ENCODE peak calls at places on chromosome 1, in six cellular contexts. One of them, this sample, is unnamed.

GRCh38 chr1:76951185-76951584 is 83.9 kb downstream of the ST6GALNAC5 start:
- DNase-seq in sigmoid colon: no peak
- DNase-seq in A549: no peak
- DNase-seq in H1: no peak
- DNase-seq in esophagus muscularis mucosa: no peak
- DNase-seq in transverse colon: no peak
- DNase-seq in this sample: no peak

GRCh38 chr1:109849670-109850069 is 61.0 kb upstream of the CSF1 start:
- DNase-seq in sigmoid colon: no peak
- DNase-seq in A549: no peak
- DNase-seq in H1: no peak
- DNase-seq in esophagus muscularis mucosa: no peak
- DNase-seq in transverse colon: no peak
- DNase-seq in this sample: no peak

GRCh38 chr1:233737341-233737740 is 123.4 kb downstream of the KCNK1 start:
- DNase-seq in sigmoid colon: no peak
- DNase-seq in A549: no peak
- DNase-seq in H1: no peak
- DNase-seq in esophagus muscularis mucosa: no peak
- DNase-seq in transverse colon: no peak
- DNase-seq in this sample: no peak

GRCh38 chr1:9723068-9723805 is 71.7 kb downstream of the PIK3CD start:
- DNase-seq in sigmoid colon: no peak
- DNase-seq in A549: no peak
- DNase-seq in H1: no peak
- DNase-seq in esophagus muscularis mucosa: no peak
- DNase-seq in transverse colon: no peak
- DNase-seq in this sample: no peak

GRCh38 chr1:79550402-79550801 is 543.9 kb upstream of the ADGRL4 start:
- DNase-seq in sigmoid colon: no peak
- DNase-seq in A549: no peak
- DNase-seq in H1: no peak
- DNase-seq in esophagus muscularis mucosa: no peak
- DNase-seq in transverse colon: no peak
- DNase-seq in this sample: no peak

GRCh38 chr1:231927431-231927830 is 300.8 kb downstream of the DISC1 start:
- DNase-seq in sigmoid colon: no peak
- DNase-seq in A549: no peak
- DNase-seq in H1: no peak
- DNase-seq in esophagus muscularis mucosa: no peak
- DNase-seq in transverse colon: no peak
- DNase-seq in this sample: no peak

GRCh38 chr1:151832318-151832984 is 849 bp upstream of the RORC start:
- DNase-seq in sigmoid colon: peak
- DNase-seq in A549: peak
- DNase-seq in H1: no peak
- DNase-seq in esophagus muscularis mucosa: no peak
- DNase-seq in transverse colon: peak
- DNase-seq in this sample: peak

GRCh38 chr1:222095606-222096475 is 354.0 kb upstream of the DUSP10 start:
- DNase-seq in sigmoid colon: no peak
- DNase-seq in A549: peak
- DNase-seq in H1: peak
- DNase-seq in esophagus muscularis mucosa: peak
- DNase-seq in transverse colon: peak
- DNase-seq in this sample: peak

GRCh38 chr1:222124602-222125001 is 382.7 kb upstream of the DUSP10 start:
- DNase-seq in sigmoid colon: no peak
- DNase-seq in A549: no peak
- DNase-seq in H1: no peak
- DNase-seq in esophagus muscularis mucosa: no peak
- DNase-seq in transverse colon: no peak
- DNase-seq in this sample: no peak

GRCh38 chr1:218339267-218339831 is 5.8 kb upstream of the TGFB2 start:
- DNase-seq in sigmoid colon: no peak
- DNase-seq in A549: peak
- DNase-seq in H1: no peak
- DNase-seq in esophagus muscularis mucosa: no peak
- DNase-seq in transverse colon: no peak
- DNase-seq in this sample: no peak

GRCh38 chr1:59664167-59664566 is 150.6 kb upstream of the HOOK1 start:
- DNase-seq in sigmoid colon: no peak
- DNase-seq in A549: no peak
- DNase-seq in H1: no peak
- DNase-seq in esophagus muscularis mucosa: no peak
- DNase-seq in transverse colon: no peak
- DNase-seq in this sample: no peak

GRCh38 chr1:68291763-68292384 is 59.6 kb upstream of the WLS start:
- DNase-seq in sigmoid colon: no peak
- DNase-seq in A549: no peak
- DNase-seq in H1: no peak
- DNase-seq in esophagus muscularis mucosa: no peak
- DNase-seq in transverse colon: no peak
- DNase-seq in this sample: no peak

GRCh38 chr1:41102208-41102607 is 80.7 kb upstream of the SLFNL1 start:
- DNase-seq in sigmoid colon: peak
- DNase-seq in A549: peak
- DNase-seq in H1: no peak
- DNase-seq in esophagus muscularis mucosa: peak
- DNase-seq in transverse colon: peak
- DNase-seq in this sample: peak

GRCh38 chr1:184362876-184363275 is 24.0 kb upstream of the C1orf21 start:
- DNase-seq in sigmoid colon: no peak
- DNase-seq in A549: no peak
- DNase-seq in H1: no peak
- DNase-seq in esophagus muscularis mucosa: no peak
- DNase-seq in transverse colon: no peak
- DNase-seq in this sample: no peak

GRCh38 chr1:22105611-22106207 is 37.2 kb downstream of the WNT4 start:
- DNase-seq in sigmoid colon: no peak
- DNase-seq in A549: peak
- DNase-seq in H1: no peak
- DNase-seq in esophagus muscularis mucosa: no peak
- DNase-seq in transverse colon: no peak
- DNase-seq in this sample: no peak

GRCh38 chr1:230112131-230112701 is 45.2 kb downstream of the GALNT2 start:
- DNase-seq in sigmoid colon: no peak
- DNase-seq in A549: no peak
- DNase-seq in H1: no peak
- DNase-seq in esophagus muscularis mucosa: no peak
- DNase-seq in transverse colon: no peak
- DNase-seq in this sample: no peak

GRCh38 chr1:59682405-59683080 is 132.2 kb upstream of the HOOK1 start:
- DNase-seq in sigmoid colon: peak
- DNase-seq in A549: no peak
- DNase-seq in H1: no peak
- DNase-seq in esophagus muscularis mucosa: peak
- DNase-seq in transverse colon: no peak
- DNase-seq in this sample: no peak

GRCh38 chr1:244239261-244239770 is 188.2 kb downstream of the ZBTB18 start:
- DNase-seq in sigmoid colon: no peak
- DNase-seq in A549: no peak
- DNase-seq in H1: no peak
- DNase-seq in esophagus muscularis mucosa: no peak
- DNase-seq in transverse colon: no peak
- DNase-seq in this sample: no peak

GRCh38 chr1:161367684-161368398 is at the start of gene CFAP126:
- DNase-seq in sigmoid colon: peak
- DNase-seq in A549: peak
- DNase-seq in H1: no peak
- DNase-seq in esophagus muscularis mucosa: no peak
- DNase-seq in transverse colon: peak
- DNase-seq in this sample: peak

GRCh38 chr1:8216005-8216404 is 101.9 kb upstream of the SLC45A1 start:
- DNase-seq in sigmoid colon: no peak
- DNase-seq in A549: no peak
- DNase-seq in H1: no peak
- DNase-seq in esophagus muscularis mucosa: no peak
- DNase-seq in transverse colon: no peak
- DNase-seq in this sample: no peak

GRCh38 chr1:4152266-4152665 is 252.2 kb upstream of the C1orf174 start:
- DNase-seq in sigmoid colon: no peak
- DNase-seq in A549: no peak
- DNase-seq in H1: no peak
- DNase-seq in esophagus muscularis mucosa: no peak
- DNase-seq in transverse colon: no peak
- DNase-seq in this sample: no peak

GRCh38 chr1:62232885-62233284 is 38.2 kb downstream of the L1TD1 start:
- DNase-seq in sigmoid colon: no peak
- DNase-seq in A549: no peak
- DNase-seq in H1: no peak
- DNase-seq in esophagus muscularis mucosa: no peak
- DNase-seq in transverse colon: no peak
- DNase-seq in this sample: no peak

GRCh38 chr1:117301906-117302305 is 65.3 kb upstream of the MAN1A2 start:
- DNase-seq in sigmoid colon: no peak
- DNase-seq in A549: no peak
- DNase-seq in H1: no peak
- DNase-seq in esophagus muscularis mucosa: no peak
- DNase-seq in transverse colon: no peak
- DNase-seq in this sample: no peak

GRCh38 chr1:117659565-117660264 is 53.9 kb downstream of the TENT5C start:
- DNase-seq in sigmoid colon: no peak
- DNase-seq in A549: no peak
- DNase-seq in H1: no peak
- DNase-seq in esophagus muscularis mucosa: no peak
- DNase-seq in transverse colon: no peak
- DNase-seq in this sample: no peak

GRCh38 chr1:218537131-218537904 is 192.2 kb downstream of the TGFB2 start:
- DNase-seq in sigmoid colon: no peak
- DNase-seq in A549: peak
- DNase-seq in H1: no peak
- DNase-seq in esophagus muscularis mucosa: no peak
- DNase-seq in transverse colon: no peak
- DNase-seq in this sample: no peak

GRCh38 chr1:70961374-70961773 is 86.2 kb downstream of the PTGER3 start:
- DNase-seq in sigmoid colon: no peak
- DNase-seq in A549: no peak
- DNase-seq in H1: no peak
- DNase-seq in esophagus muscularis mucosa: no peak
- DNase-seq in transverse colon: no peak
- DNase-seq in this sample: no peak

GRCh38 chr1:22245716-22246115 is 102.8 kb upstream of the WNT4 start:
- DNase-seq in sigmoid colon: no peak
- DNase-seq in A549: no peak
- DNase-seq in H1: no peak
- DNase-seq in esophagus muscularis mucosa: no peak
- DNase-seq in transverse colon: no peak
- DNase-seq in this sample: no peak

GRCh38 chr1:67833595-67833926 is 294 bp upstream of the GNG12 start:
- DNase-seq in sigmoid colon: peak
- DNase-seq in A549: no peak
- DNase-seq in H1: no peak
- DNase-seq in esophagus muscularis mucosa: no peak
- DNase-seq in transverse colon: no peak
- DNase-seq in this sample: no peak

GRCh38 chr1:3524571-3525203 is 70.2 kb downstream of the ARHGEF16 start:
- DNase-seq in sigmoid colon: no peak
- DNase-seq in A549: no peak
- DNase-seq in H1: no peak
- DNase-seq in esophagus muscularis mucosa: no peak
- DNase-seq in transverse colon: no peak
- DNase-seq in this sample: no peak

GRCh38 chr1:107874221-107874620 is 90.8 kb downstream of the VAV3 start:
- DNase-seq in sigmoid colon: no peak
- DNase-seq in A549: no peak
- DNase-seq in H1: no peak
- DNase-seq in esophagus muscularis mucosa: no peak
- DNase-seq in transverse colon: no peak
- DNase-seq in this sample: no peak

GRCh38 chr1:94316836-94317789 is 79.7 kb upstream of the ARHGAP29 start:
- DNase-seq in sigmoid colon: no peak
- DNase-seq in A549: peak
- DNase-seq in H1: no peak
- DNase-seq in esophagus muscularis mucosa: no peak
- DNase-seq in transverse colon: no peak
- DNase-seq in this sample: no peak

DNA sequence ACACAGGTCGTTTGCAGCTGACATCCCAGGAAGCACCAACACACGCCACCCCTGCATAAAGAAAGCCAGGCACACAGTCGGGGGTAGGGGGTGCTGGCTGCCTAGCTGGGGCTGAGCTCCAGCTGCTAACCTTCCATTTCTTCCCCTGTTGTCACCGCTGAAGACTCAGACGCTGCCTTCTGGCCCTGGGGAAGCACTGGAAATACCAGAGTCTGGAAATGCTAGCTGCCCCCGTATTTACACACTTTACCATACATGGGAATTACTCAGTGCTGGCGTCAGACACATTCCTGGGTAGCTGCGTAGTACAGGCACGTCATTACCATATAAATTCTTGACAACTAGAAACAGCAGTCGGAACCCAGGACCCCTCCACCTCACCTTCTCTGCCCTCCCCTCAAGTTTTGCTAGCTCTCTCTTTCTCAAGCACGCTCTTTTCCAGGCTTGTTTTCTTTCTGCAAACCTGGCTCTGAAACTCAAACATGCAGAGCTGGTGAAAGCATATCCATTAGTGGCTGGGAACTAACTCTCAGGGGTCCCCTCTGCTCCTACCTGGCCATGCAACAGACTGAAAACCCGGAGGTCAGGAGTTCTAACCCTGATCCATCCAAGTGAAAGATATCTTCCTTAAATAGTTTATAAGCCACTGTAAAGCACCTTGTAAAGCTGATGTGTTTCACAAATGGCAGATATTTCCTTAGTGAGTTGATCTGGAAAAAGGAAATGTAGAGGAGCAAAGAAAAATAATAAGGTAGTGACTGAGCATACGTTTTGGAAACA is 3.3 kb downstream of the CSRP1 start:
- DNase-seq in sigmoid colon: peak
- DNase-seq in A549: peak
- DNase-seq in H1: peak
- DNase-seq in esophagus muscularis mucosa: no peak
- DNase-seq in transverse colon: peak
- DNase-seq in this sample: peak
- TF ChIP-seq POLR2A in sigmoid colon: peak
- TF ChIP-seq POLR2A in A549: no peak
- TF ChIP-seq POLR2A in H1: peak
- TF ChIP-seq POLR2A in esophagus muscularis mucosa: no peak
- TF ChIP-seq POLR2A in transverse colon: peak
- TF ChIP-seq POLR2A in this sample: no peak

GRCh38 chr1:197614916-197615692 is 160.2 kb downstream of the DENND1B start:
- DNase-seq in sigmoid colon: no peak
- DNase-seq in A549: peak
- DNase-seq in H1: no peak
- DNase-seq in esophagus muscularis mucosa: no peak
- DNase-seq in transverse colon: peak
- DNase-seq in this sample: peak
- TF ChIP-seq CTCF in sigmoid colon: peak
- TF ChIP-seq CTCF in A549: peak
- TF ChIP-seq CTCF in H1: peak
- TF ChIP-seq CTCF in esophagus muscularis mucosa: peak
- TF ChIP-seq CTCF in transverse colon: peak
- TF ChIP-seq CTCF in this sample: no peak

GRCh38 chr1:42739753-42740700 is at the start of gene CLDN19:
- DNase-seq in sigmoid colon: no peak
- DNase-seq in A549: no peak
- DNase-seq in H1: peak
- DNase-seq in esophagus muscularis mucosa: no peak
- DNase-seq in transverse colon: no peak
- DNase-seq in this sample: no peak
- TF ChIP-seq EP300 in sigmoid colon: no peak
- TF ChIP-seq EP300 in A549: no peak
- TF ChIP-seq EP300 in H1: no peak
- TF ChIP-seq EP300 in esophagus muscularis mucosa: no peak
- TF ChIP-seq EP300 in transverse colon: no peak
- TF ChIP-seq EP300 in this sample: no peak

GRCh38 chr1:172322219-172323061 is 98.0 kb upstream of the C1orf105 start:
- DNase-seq in sigmoid colon: peak
- DNase-seq in A549: peak
- DNase-seq in H1: no peak
- DNase-seq in esophagus muscularis mucosa: no peak
- DNase-seq in transverse colon: no peak
- DNase-seq in this sample: no peak
- TF ChIP-seq POLR2A in sigmoid colon: no peak
- TF ChIP-seq POLR2A in A549: no peak
- TF ChIP-seq POLR2A in H1: no peak
- TF ChIP-seq POLR2A in esophagus muscularis mucosa: no peak
- TF ChIP-seq POLR2A in transverse colon: no peak
- TF ChIP-seq POLR2A in this sample: no peak

This sample was measured in stomach.